ENCODE peak calls at places on chromosomes 7 and 10, in ten cellular contexts. V, H, N, Q, F, B, K, Z, P and L are unnamed samples.

GRCh38 chr10:70761031-70761601 is 24.1 kb downstream of the TBATA start:
- DNase-seq in Z (no peak), P (no peak), H (no peak), Q (no peak), B (no peak), K (no peak), F (no peak), N (no peak), V (peak), L (peak)

GRCh38 chr10:117619710-117620405 is 77.3 kb downstream of the EMX2 start:
- DNase-seq in B (no peak), P (no peak), V (no peak), K (no peak), F (no peak), N (no peak), Q (no peak), H (no peak), Z (no peak), L (no peak)

GRCh38 chr10:99396471-99396870 is 34.0 kb downstream of the GOT1 start:
- DNase-seq in Q (no peak), Z (no peak), K (no peak), H (no peak), V (no peak), B (no peak), P (no peak), F (peak), N (no peak), L (no peak)

GRCh38 chr7:100510437-100511239 is 26.9 kb downstream of the NYAP1 start:
- DNase-seq in Q (no peak), H (no peak), Z (no peak), P (no peak), B (no peak), K (no peak), F (no peak), N (no peak), V (peak), L (no peak)

GRCh38 chr7:107994366-107994765 is 8.6 kb downstream of the LAMB1 start:
- DNase-seq in K (no peak), V (no peak), N (no peak), Q (no peak), F (no peak), H (no peak), B (no peak), Z (no peak), P (no peak), L (no peak)

GRCh38 chr7:25851332-25852248 is 300.4 kb upstream of the NFE2L3 start:
- DNase-seq in Z (peak), N (peak), K (no peak), H (peak), V (peak), Q (peak), P (peak), F (peak), B (no peak), L (peak)

GRCh38 chr10:126075009-126075408 is 178.6 kb downstream of the FANK1 start:
- DNase-seq in F (no peak), V (no peak), P (no peak), Q (no peak), H (no peak), N (no peak), Z (no peak), B (no peak), K (no peak), L (no peak)

GRCh38 chr10:119686465-119687191 is 35.4 kb downstream of the BAG3 start:
- DNase-seq in B (peak), K (peak), N (no peak), F (peak), H (peak), Q (peak), Z (peak), P (peak), V (peak), L (peak)

GRCh38 chr7:55571534-55572377 is 546 bp downstream of the VOPP1 start:
- DNase-seq in V (peak), Q (peak), N (peak), F (peak), B (no peak), P (peak), K (no peak), Z (peak), H (peak), L (peak)

DNA sequence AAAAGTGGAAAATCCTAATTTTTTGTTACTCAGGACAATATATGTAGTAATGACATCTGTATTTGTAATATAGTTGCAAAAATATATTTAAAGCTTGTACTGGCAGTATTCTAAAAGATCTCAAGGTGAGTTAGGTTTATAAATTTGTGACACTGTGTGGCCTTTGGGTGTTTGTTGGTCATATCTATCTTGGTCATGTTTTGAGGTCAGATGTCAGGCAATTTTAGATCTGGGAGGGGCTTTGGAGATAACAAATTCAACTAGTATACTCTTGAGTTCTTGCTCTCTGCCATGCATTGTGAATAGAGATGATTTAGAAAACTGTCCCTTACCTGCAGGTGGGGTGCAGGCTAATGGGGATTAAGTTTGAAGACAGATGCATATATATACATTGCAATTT is 3.1 kb downstream of the TBC1D12 start:
- DNase-seq in K (no peak), P (no peak), N (no peak), F (no peak), V (no peak), H (no peak), Z (no peak), Q (no peak), B (no peak), L (no peak)
- H3K4me3 ChIP-seq in K (no peak), P (no peak), N (no peak), F (no peak), V (no peak), H (no peak), Z (no peak), Q (no peak), B (no peak), L (no peak)

DNA sequence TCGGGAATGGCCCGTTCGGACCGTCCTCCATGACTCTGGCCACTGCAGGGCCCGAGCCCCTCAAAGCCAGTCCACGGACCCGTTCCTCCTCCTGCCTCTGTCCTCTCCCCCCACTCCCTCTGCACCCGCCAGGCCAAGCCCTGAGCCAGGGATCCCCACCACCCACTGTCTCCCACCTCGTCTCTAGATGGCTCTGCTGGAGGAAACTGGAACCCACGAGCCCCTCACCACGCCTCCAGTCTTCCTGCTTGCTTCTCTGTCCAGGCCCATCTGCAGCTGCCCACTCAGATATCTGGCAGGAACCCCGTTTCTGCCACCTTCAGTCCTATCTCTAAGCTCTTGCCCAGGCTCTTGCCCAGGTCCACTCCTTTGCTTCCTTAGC is 24.3 kb downstream of the GRID2IP start:
- DNase-seq in V (no peak), F (no peak), N (no peak), B (no peak), Z (no peak), Q (no peak), P (no peak), K (no peak), H (no peak), L (no peak)
- H3K4me3 ChIP-seq in V (peak), F (peak), N (no peak), B (peak), Z (peak), Q (peak), P (no peak), K (peak), H (peak), L (peak)

DNA sequence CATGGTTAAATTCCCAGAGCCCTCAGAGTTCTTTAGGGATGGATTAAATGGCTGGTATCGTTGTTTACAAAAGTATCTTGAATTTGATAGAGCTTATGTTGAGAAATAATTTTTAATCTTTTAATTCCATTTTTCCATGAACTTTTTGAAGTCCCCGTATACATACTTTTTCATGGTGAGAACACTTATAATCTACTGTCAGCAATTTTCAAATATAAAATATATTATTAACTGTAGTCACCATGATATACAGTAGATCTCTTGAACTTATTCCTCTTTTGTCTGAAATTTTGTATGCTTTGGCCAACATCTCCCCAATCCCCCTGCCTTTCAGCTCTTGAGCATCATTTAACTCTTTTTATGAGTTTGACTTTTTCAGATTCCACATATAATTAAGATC is 9.4 kb downstream of the EFCAB10 start:
- DNase-seq in K (no peak), H (no peak), P (no peak), B (no peak), Q (no peak), F (no peak), V (no peak), Z (no peak), N (no peak), L (no peak)
- H3K4me3 ChIP-seq in K (no peak), H (no peak), P (no peak), B (no peak), Q (no peak), F (no peak), V (no peak), Z (no peak), N (no peak), L (no peak)

GRCh38 chr10:28806951-28807759 is 129.8 kb downstream of the BAMBI start:
- DNase-seq in H (no peak), Z (no peak), B (no peak), K (no peak), V (no peak), F (no peak), P (no peak), Q (peak), N (no peak), L (no peak)

GRCh38 chr10:28810062-28810870 is 132.9 kb downstream of the BAMBI start:
- DNase-seq in P (no peak), F (peak), H (no peak), V (peak), N (no peak), B (no peak), Q (no peak), K (no peak), Z (no peak), L (peak)

GRCh38 chr10:28808693-28809092 is 131.4 kb downstream of the BAMBI start:
- DNase-seq in P (no peak), B (no peak), K (no peak), Z (no peak), N (no peak), F (no peak), V (no peak), Q (no peak), H (no peak), L (no peak)

GRCh38 chr10:28806481-28806880 is 129.2 kb downstream of the BAMBI start:
- DNase-seq in B (no peak), V (no peak), F (no peak), H (no peak), N (no peak), Q (peak), K (no peak), Z (no peak), P (no peak), L (no peak)

GRCh38 chr10:28807760-28808613 is 130.7 kb downstream of the BAMBI start:
- DNase-seq in Z (no peak), N (no peak), P (no peak), F (peak), B (no peak), K (no peak), V (no peak), H (no peak), Q (peak), L (no peak)
- H3K4me3 ChIP-seq in Z (no peak), N (no peak), P (no peak), F (no peak), B (no peak), K (no peak), V (no peak), H (no peak), Q (peak), L (no peak)

GRCh38 chr7:27167916-27168264 is 2.6 kb upstream of the HOXA9 start:
- DNase-seq in N (no peak), B (no peak), V (no peak), F (no peak), P (no peak), H (no peak), Z (no peak), Q (peak), K (no peak), L (no peak)
- H3K4me3 ChIP-seq in N (no peak), B (peak), V (peak), F (no peak), P (no peak), H (no peak), Z (no peak), Q (peak), K (peak), L (no peak)

DNA sequence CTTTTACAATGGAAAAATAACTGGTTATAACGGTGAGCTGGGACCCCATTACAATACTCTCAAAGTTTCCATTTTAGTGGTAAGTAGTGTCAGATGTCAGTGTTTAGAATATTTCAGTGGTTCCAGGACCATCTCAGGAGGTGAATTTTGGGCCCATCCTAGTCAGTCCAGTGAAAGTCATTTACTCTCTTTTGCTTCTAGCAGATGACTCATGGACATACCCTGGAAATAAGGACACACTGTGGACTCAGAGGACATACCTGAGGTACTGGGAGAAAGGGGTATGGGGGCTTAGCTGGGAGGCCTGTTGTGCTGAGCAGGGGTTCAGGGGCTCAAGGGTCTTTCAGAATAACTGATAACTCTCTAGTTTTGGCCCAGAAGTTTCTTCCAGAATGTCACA is 618 bp upstream of the GIMAP4 start:
- DNase-seq in K (no peak), P (no peak), Q (no peak), H (no peak), V (no peak), B (no peak), F (no peak), N (no peak), Z (no peak), L (no peak)
- H3K4me3 ChIP-seq in K (no peak), P (no peak), Q (no peak), H (no peak), V (no peak), B (no peak), F (no peak), N (no peak), Z (no peak), L (no peak)

DNA sequence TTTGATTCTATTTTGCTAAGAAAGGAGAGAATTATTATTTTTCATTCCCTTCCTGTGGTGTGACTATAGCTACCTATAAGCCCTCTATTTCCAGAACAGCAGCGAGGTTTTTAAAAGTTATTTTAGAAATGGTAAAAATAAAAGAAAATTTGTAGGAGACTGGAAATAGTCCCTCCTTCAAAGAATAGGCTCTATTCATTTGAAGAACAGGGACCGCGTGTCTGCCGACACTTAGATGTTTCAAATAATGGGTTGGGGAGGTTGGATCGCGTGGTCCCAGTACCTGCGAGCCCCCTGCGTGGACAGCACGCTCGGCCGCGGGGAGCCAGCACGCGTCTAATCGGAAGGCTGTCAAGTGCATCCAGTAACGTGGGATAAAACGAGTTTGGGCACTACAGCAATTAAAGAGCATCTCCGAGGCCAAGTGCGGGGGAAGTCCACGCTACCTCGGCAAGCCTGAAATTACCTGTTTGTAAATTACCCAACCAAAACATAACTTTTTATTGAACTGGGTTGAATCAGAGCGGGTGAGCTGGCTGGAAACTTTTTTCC is 1.0 kb downstream of the CACNA2D1 start:
- DNase-seq in P (peak), B (no peak), H (peak), Z (no peak), N (no peak), V (peak), F (peak), Q (no peak), K (no peak), L (peak)
- H3K4me3 ChIP-seq in P (peak), B (peak), H (peak), Z (peak), N (no peak), V (peak), F (peak), Q (peak), K (peak), L (peak)

GRCh38 chr7:80134105-80134535 is 511 bp upstream of the GNAI1 start:
- DNase-seq in V (no peak), K (no peak), B (no peak), N (no peak), Q (no peak), Z (no peak), P (no peak), F (no peak), H (no peak), L (no peak)

GRCh38 chr7:80134536-80135305 is at the start of gene GNAI1:
- DNase-seq in V (peak), P (peak), B (no peak), N (no peak), K (peak), F (peak), Z (peak), Q (peak), H (peak), L (peak)

GRCh38 chr7:80135306-80136104 is 874 bp downstream of the GNAI1 start:
- DNase-seq in K (no peak), B (no peak), V (peak), N (no peak), Q (peak), F (peak), H (peak), P (no peak), Z (no peak), L (peak)

GRCh38 chr7:80131675-80132435 is 2.8 kb upstream of the GNAI1 start:
- DNase-seq in B (no peak), N (no peak), Z (no peak), V (no peak), Q (no peak), K (no peak), H (no peak), P (no peak), F (no peak), L (no peak)

DNA sequence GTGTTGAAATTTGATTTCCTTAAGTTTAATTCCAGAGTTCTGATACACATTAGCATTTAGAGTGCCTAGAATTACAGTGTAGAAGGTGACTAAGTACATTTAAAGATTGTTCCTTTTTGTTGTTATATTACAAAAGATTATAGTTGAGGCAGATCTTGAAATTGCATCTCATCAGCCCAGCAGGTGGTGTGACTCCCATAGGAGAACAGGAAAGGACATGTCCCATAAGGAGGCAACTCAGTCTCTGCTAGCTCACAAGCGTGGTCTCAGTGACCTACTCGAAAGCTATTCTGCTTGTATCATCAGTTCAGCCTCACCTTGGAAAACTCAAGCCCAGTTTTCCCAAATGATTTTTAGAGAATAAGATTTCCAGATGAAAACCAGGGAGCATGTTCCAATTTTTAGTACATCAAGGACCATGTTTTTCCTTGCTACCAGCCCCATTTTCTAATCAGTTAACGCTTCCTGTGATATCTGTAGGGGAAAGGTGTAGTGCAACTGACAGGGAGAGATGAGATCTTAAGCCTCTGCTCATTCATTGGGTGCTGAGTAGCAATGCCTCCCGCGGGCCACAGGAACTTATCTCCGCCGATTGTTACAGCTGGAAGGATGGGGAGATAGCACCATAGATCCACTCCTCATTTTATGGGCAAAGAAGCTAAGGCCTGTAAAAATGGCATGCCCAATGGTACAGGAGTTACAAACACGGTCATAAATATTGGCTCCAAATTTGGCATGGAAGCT is 1.1 kb upstream of the GNAI1 start:
- DNase-seq in V (no peak), B (no peak), Q (no peak), F (peak), N (no peak), P (no peak), K (no peak), Z (no peak), H (no peak), L (no peak)
- H3K4me3 ChIP-seq in V (no peak), B (no peak), Q (peak), F (no peak), N (no peak), P (no peak), K (no peak), Z (no peak), H (peak), L (peak)

DNA sequence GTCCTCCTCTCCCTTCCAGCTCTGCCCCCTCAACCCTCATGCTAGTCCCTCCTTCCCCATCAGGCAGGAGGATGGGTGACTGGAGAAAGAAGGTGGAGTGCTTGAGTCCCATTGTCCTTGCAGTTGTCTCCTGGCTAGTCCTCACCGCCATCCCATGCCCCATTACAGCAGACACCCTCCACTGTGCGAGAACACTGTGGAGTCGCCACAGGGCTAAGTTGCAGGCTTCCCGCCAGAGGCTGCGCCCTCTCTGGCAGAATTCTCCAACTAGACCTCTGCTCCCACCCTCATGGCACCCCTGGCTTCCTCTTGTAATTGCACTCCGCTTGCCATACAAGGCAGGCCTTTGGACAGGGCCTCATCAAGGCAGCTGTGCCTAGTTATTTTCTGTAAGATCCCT is 3.1 kb downstream of the GIMAP2 start:
- DNase-seq in N (no peak), B (no peak), P (no peak), Q (no peak), V (no peak), Z (no peak), K (no peak), F (no peak), H (no peak), L (no peak)
- H3K4me3 ChIP-seq in N (no peak), B (no peak), P (no peak), Q (no peak), V (no peak), Z (no peak), K (no peak), F (no peak), H (no peak), L (no peak)

GRCh38 chr7:18200855-18201254 is 173.2 kb upstream of the PRPS1L1 start:
- DNase-seq in V (no peak), Z (no peak), N (no peak), B (no peak), K (no peak), H (no peak), P (no peak), Q (no peak), F (no peak), L (no peak)
- H3K4me3 ChIP-seq in V (no peak), Z (no peak), N (no peak), B (no peak), K (no peak), H (no peak), P (no peak), Q (no peak), F (no peak), L (no peak)